ENCODE peak calls at places on chromosomes 13 and 19, in four cellular contexts. U is tibial nerve; R is stomach; M is activated naive CD8-positive, alpha-beta T cell treated with anti-CD3 and anti-CD28 coated beads for 36 hours. Z is an unnamed sample.

GRCh38 chr13:73133536-73133935 is 74.7 kb downstream of the KLF5 start:
- DNase-seq in U (no peak), R (peak), M (no peak), Z (no peak)

GRCh38 chr19:6012416-6013170 is 34.7 kb upstream of the RANBP3 start:
- DNase-seq in U (no peak), R (no peak), M (no peak), Z (no peak)

GRCh38 chr13:68170961-68171360 is 940.8 kb upstream of the PCDH9 start:
- DNase-seq in U (no peak), R (no peak), M (no peak), Z (no peak)

GRCh38 chr19:38718747-38719543 is 25.3 kb downstream of the CAPN12 start:
- DNase-seq in U (no peak), R (peak), M (no peak), Z (no peak)

GRCh38 chr13:64716936-64717335 is 2513.2 kb downstream of the PCDH9 start:
- DNase-seq in U (no peak), R (no peak), M (no peak), Z (no peak)

GRCh38 chr13:50156140-50156539 is 140.9 kb downstream of the KCNRG start:
- DNase-seq in U (no peak), R (no peak), M (no peak), Z (no peak)

GRCh38 chr19:48303866-48304265 is 21.5 kb upstream of the EMP3 start:
- DNase-seq in U (no peak), R (no peak), M (no peak), Z (no peak)

GRCh38 chr19:34962281-34962944 is 1.6 kb downstream of the ZNF792 start:
- DNase-seq in U (no peak), R (no peak), M (no peak), Z (no peak)

GRCh38 chr19:29477831-29478577 is 47.8 kb upstream of the VSTM2B start:
- DNase-seq in U (no peak), R (no peak), M (no peak), Z (no peak)

GRCh38 chr19:40596608-40597328 is 4.4 kb upstream of the LTBP4 start:
- DNase-seq in U (no peak), R (peak), M (peak), Z (no peak)

GRCh38 chr19:58560921-58561320 is 2.5 kb upstream of the UBE2M start:
- DNase-seq in U (no peak), R (no peak), M (no peak), Z (no peak)

GRCh38 chr13:98548230-98548629 is 28.7 kb downstream of the STK24 start:
- DNase-seq in U (no peak), R (no peak), M (no peak), Z (no peak)

GRCh38 chr13:20258963-20259288 is 26.8 kb upstream of the GJB6 start:
- DNase-seq in U (no peak), R (no peak), M (no peak), Z (no peak)

Z was measured in GM13977.